ENCODE peak calls at places on chromosomes 7 and 10, in ten cellular contexts. Z is fibroblast of lung, C is brain microvascular endothelial cell, M is left lung, P is cardiac muscle cell, Q is mucosa of descending colon, E is pancreas, G is lower lobe of right lung, Y is uterus, N is retinal pigment epithelial cell. W is an unnamed sample.

GRCh38 chr10:43973801-43974200 is 325.1 kb upstream of the ZNF32 start:
- DNase-seq in Z (no peak), C (no peak), M (no peak), P (no peak), Q (no peak), E (no peak), G (no peak), Y (no peak), N (no peak), W (no peak)

GRCh38 chr10:30538086-30538485 is 91.5 kb downstream of the LYZL2 start:
- DNase-seq in Z (peak), C (peak), M (no peak), P (no peak), Q (no peak), E (no peak), G (no peak), Y (no peak), N (no peak), W (no peak)

GRCh38 chr7:143519411-143520131 is 41.9 kb downstream of the TAS2R41 start:
- DNase-seq in Z (peak), C (peak), M (peak), P (no peak), Q (no peak), E (no peak), G (no peak), Y (no peak), N (peak), W (peak)

GRCh38 chr10:89159761-89160160 is 47.4 kb downstream of the CH25H start:
- DNase-seq in Z (peak), C (no peak), M (no peak), P (no peak), Q (no peak), E (no peak), G (no peak), Y (no peak), N (no peak), W (no peak)

GRCh38 chr10:102832987-102833386 is 4.2 kb downstream of the CYP17A1 start:
- DNase-seq in Z (peak), C (no peak), M (no peak), P (no peak), Q (no peak), E (no peak), G (no peak), Y (no peak), N (no peak), W (no peak)

GRCh38 chr7:87926581-87927461 is 7.2 kb upstream of the ADAM22 start:
- DNase-seq in Z (peak), C (peak), M (no peak), P (no peak), Q (no peak), E (no peak), G (no peak), Y (no peak), N (no peak), W (no peak)

GRCh38 chr7:142352543-142352942 is 94.7 kb upstream of the PRSS58 start:
- DNase-seq in Z (no peak), C (no peak), M (no peak), P (no peak), Q (no peak), E (no peak), G (no peak), Y (no peak), N (no peak), W (no peak)

GRCh38 chr10:26355241-26355640 is 82.9 kb upstream of the APBB1IP start:
- DNase-seq in Z (no peak), C (no peak), M (no peak), P (no peak), Q (no peak), E (no peak), G (no peak), Y (no peak), N (peak), W (no peak)

GRCh38 chr7:92095424-92095823 is 38.9 kb downstream of the CYP51A1 start:
- DNase-seq in Z (no peak), C (no peak), M (no peak), P (no peak), Q (no peak), E (no peak), G (no peak), Y (no peak), N (no peak), W (no peak)

GRCh38 chr7:22569586-22570321 is 69.8 kb upstream of the STEAP1B start:
- DNase-seq in Z (peak), C (peak), M (peak), P (no peak), Q (no peak), E (no peak), G (peak), Y (no peak), N (no peak), W (no peak)

GRCh38 chr7:129535896-129536295 is 33.6 kb downstream of the SMKR1 start:
- DNase-seq in Z (no peak), C (no peak), M (no peak), P (no peak), Q (no peak), E (no peak), G (no peak), Y (no peak), N (no peak), W (no peak)

GRCh38 chr7:105920766-105921165 is 42.3 kb upstream of the CDHR3 start:
- DNase-seq in Z (peak), C (peak), M (no peak), P (no peak), Q (no peak), E (no peak), G (no peak), Y (no peak), N (no peak), W (no peak)

GRCh38 chr10:59905735-59906416 is 480 bp downstream of the CCDC6 start:
- DNase-seq in Z (no peak), C (no peak), M (peak), P (no peak), Q (peak), E (no peak), G (peak), Y (no peak), N (no peak), W (no peak)

GRCh38 chr10:53315709-53316108 is 543.1 kb upstream of the MBL2 start:
- DNase-seq in Z (peak), C (peak), M (no peak), P (no peak), Q (no peak), E (no peak), G (no peak), Y (no peak), N (no peak), W (no peak)
- TF ChIP-seq CTCF in Z (no peak), C (no peak), M (no peak), P (no peak), Q (no peak), E (no peak), G (no peak), Y (no peak), N (no peak), W (no peak)

GRCh38 chr7:139131622-139132021 is 22.1 kb upstream of the ZC3HAV1 start:
- DNase-seq in Z (no peak), C (no peak), M (no peak), P (no peak), Q (no peak), E (no peak), G (no peak), Y (no peak), N (no peak), W (no peak)

GRCh38 chr7:139127648-139128047 is 18.1 kb upstream of the ZC3HAV1 start:
- DNase-seq in Z (no peak), C (no peak), M (no peak), P (no peak), Q (no peak), E (no peak), G (no peak), Y (no peak), N (no peak), W (no peak)

GRCh38 chr7:139139150-139139549 is 29.6 kb upstream of the ZC3HAV1 start:
- DNase-seq in Z (no peak), C (no peak), M (no peak), P (no peak), Q (no peak), E (no peak), G (no peak), Y (no peak), N (no peak), W (no peak)

GRCh38 chr7:139133335-139134139 is 24.0 kb upstream of the ZC3HAV1 start:
- DNase-seq in Z (peak), C (peak), M (peak), P (peak), Q (peak), E (peak), G (peak), Y (peak), N (peak), W (no peak)
- H3K4me3 ChIP-seq in Z (peak), C (peak), M (peak), P (peak), Q (peak), E (peak), G (peak), Y (peak), N (peak), W (peak)

GRCh38 chr7:20440472-20441105 is 109.9 kb downstream of the ITGB8 start:
- DNase-seq in Z (peak), C (peak), M (no peak), P (peak), Q (no peak), E (peak), G (no peak), Y (no peak), N (no peak), W (no peak)
- TF ChIP-seq CTCF in Z (peak), C (peak), M (peak), P (peak), Q (no peak), E (peak), G (peak), Y (no peak), N (peak), W (peak)

DNA sequence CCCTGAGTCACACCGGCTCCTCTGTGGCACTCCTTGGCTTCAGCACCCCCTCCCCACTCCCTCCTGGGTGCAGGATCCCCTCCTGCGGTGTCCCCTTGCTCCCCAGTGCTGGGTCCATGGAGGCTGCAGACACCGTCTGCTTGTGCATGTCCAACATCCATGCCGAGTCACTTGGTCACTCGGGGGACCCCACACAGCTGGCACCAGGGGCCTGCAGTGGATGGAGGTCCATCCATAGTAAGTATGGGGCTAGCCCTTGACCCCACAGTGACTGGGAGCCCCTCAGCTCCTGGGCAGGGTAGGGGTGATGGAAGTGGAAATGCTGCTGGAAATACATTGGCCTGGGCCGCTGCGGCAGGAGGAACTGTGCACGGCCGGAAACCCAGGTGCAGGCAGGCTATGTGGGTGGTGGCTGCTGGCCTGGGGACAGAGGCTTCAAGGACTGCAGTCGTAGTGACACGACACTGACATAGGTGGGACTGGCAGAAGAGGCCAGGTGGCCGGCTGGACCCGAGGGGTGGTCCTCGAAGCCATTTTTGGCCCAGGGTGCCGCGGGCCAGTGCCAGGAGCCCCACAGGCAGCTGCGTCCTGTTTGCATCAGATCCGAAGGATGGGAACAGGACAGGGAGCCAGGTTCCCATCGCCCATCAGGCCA is 58.9 kb downstream of the GLRX3 start:
- DNase-seq in Z (no peak), C (no peak), M (no peak), P (no peak), Q (no peak), E (no peak), G (no peak), Y (no peak), N (no peak), W (no peak)
- H3K4me3 ChIP-seq in Z (no peak), C (no peak), M (no peak), P (no peak), Q (no peak), E (no peak), G (no peak), Y (no peak), N (no peak), W (no peak)

GRCh38 chr7:116715087-116715486 is 43.1 kb downstream of the MET start:
- DNase-seq in Z (no peak), C (no peak), M (no peak), P (no peak), Q (no peak), E (no peak), G (no peak), Y (no peak), N (no peak), W (no peak)
- TF ChIP-seq CTCF in Z (peak), C (peak), M (no peak), P (no peak), Q (no peak), E (no peak), G (no peak), Y (no peak), N (peak), W (peak)

GRCh38 chr7:140696024-140696678 is 357 bp upstream of the NDUFB2 start:
- DNase-seq in Z (peak), C (peak), M (no peak), P (peak), Q (peak), E (peak), G (peak), Y (peak), N (peak), W (peak)
- H3K4me3 ChIP-seq in Z (peak), C (peak), M (peak), P (peak), Q (peak), E (peak), G (peak), Y (peak), N (peak), W (peak)

GRCh38 chr7:51222916-51223315 is 93.7 kb downstream of the COBL start:
- DNase-seq in Z (no peak), C (no peak), M (no peak), P (no peak), Q (no peak), E (no peak), G (no peak), Y (no peak), N (no peak), W (no peak)

GRCh38 chr7:51226042-51226755 is 90.4 kb downstream of the COBL start:
- DNase-seq in Z (no peak), C (no peak), M (no peak), P (no peak), Q (no peak), E (no peak), G (no peak), Y (no peak), N (no peak), W (no peak)

GRCh38 chr7:51226916-51227535 is 89.6 kb downstream of the COBL start:
- DNase-seq in Z (no peak), C (no peak), M (no peak), P (no peak), Q (no peak), E (no peak), G (no peak), Y (no peak), N (no peak), W (no peak)

GRCh38 chr7:51223505-51223904 is 93.1 kb downstream of the COBL start:
- DNase-seq in Z (no peak), C (no peak), M (no peak), P (no peak), Q (no peak), E (no peak), G (no peak), Y (no peak), N (no peak), W (no peak)

GRCh38 chr7:51224811-51225581 is 91.6 kb downstream of the COBL start:
- DNase-seq in Z (no peak), C (no peak), M (peak), P (no peak), Q (peak), E (peak), G (peak), Y (no peak), N (no peak), W (no peak)
- TF ChIP-seq CTCF in Z (no peak), C (peak), M (no peak), P (no peak), Q (peak), E (no peak), G (peak), Y (no peak), N (peak), W (no peak)

W was measured in AG04449.